ENCODE peak calls at places on chromosomes 11 and 22, in five cellular contexts. G is uterus, J is brain microvascular endothelial cell, W is HCT116, L is GM23338. F is an unnamed sample.

GRCh38 chr22:46373166-46373565 is 37.7 kb downstream of the TRMU start:
- DNase-seq in G (no peak), J (no peak), W (no peak), L (no peak), F (no peak)

GRCh38 chr11:65891180-65892136 is 985 bp downstream of the CCDC85B start:
- DNase-seq in G (no peak), J (no peak), W (no peak), L (peak), F (peak)

GRCh38 chr11:18383388-18384156 is 10.8 kb upstream of the LDHA start:
- DNase-seq in G (peak), J (peak), W (peak), L (peak), F (peak)

GRCh38 chr22:37741312-37741795 is 44.5 kb downstream of the TRIOBP start:
- DNase-seq in G (peak), J (peak), W (no peak), L (peak), F (peak)

GRCh38 chr22:42288791-42289190 is 18.3 kb upstream of the TCF20 start:
- DNase-seq in G (no peak), J (no peak), W (no peak), L (no peak), F (no peak)

GRCh38 chr22:17896552-17896951 is 122.3 kb upstream of the BID start:
- DNase-seq in G (no peak), J (no peak), W (no peak), L (peak), F (no peak)

GRCh38 chr11:77198440-77198849 is 70.4 kb downstream of the MYO7A start:
- DNase-seq in G (peak), J (no peak), W (peak), L (peak), F (no peak)

GRCh38 chr11:131914299-131914902 is 544.0 kb downstream of the NTM start:
- DNase-seq in G (no peak), J (no peak), W (no peak), L (no peak), F (no peak)

GRCh38 chr22:44217346-44217745 is 36.6 kb downstream of the PARVG start:
- DNase-seq in G (no peak), J (no peak), W (no peak), L (no peak), F (no peak)

GRCh38 chr22:38298312-38299000 is 18.8 kb downstream of the CSNK1E start:
- DNase-seq in G (no peak), J (peak), W (peak), L (peak), F (no peak)

GRCh38 chr11:121105063-121105480 is 4.0 kb downstream of the TECTA start:
- DNase-seq in G (peak), J (no peak), W (no peak), L (no peak), F (no peak)

GRCh38 chr11:66259225-66259624 is 9.2 kb upstream of the RAB1B start:
- DNase-seq in G (no peak), J (no peak), W (no peak), L (no peak), F (no peak)

GRCh38 chr11:34333787-34334186 is 24.0 kb downstream of the ABTB2 start:
- DNase-seq in G (no peak), J (no peak), W (no peak), L (no peak), F (no peak)

GRCh38 chr11:34165786-34166557 is 60.5 kb downstream of the NAT10 start:
- DNase-seq in G (no peak), J (no peak), W (no peak), L (peak), F (no peak)

GRCh38 chr11:134098566-134099184 is 29.8 kb downstream of the JAM3 start:
- DNase-seq in G (no peak), J (no peak), W (peak), L (peak), F (no peak)

GRCh38 chr11:25602149-25602548 is 729.8 kb upstream of the ANO3 start:
- DNase-seq in G (no peak), J (no peak), W (no peak), L (peak), F (no peak)

GRCh38 chr11:20616908-20617307 is 17.5 kb downstream of the SLC6A5 start:
- DNase-seq in G (no peak), J (no peak), W (no peak), L (no peak), F (no peak)

GRCh38 chr22:41009222-41009948 is 58.2 kb downstream of the RBX1 start:
- DNase-seq in G (no peak), J (no peak), W (no peak), L (no peak), F (no peak)

GRCh38 chr22:24302591-24302990 is 32.0 kb downstream of the SPECC1L start:
- DNase-seq in G (no peak), J (no peak), W (no peak), L (no peak), F (no peak)

GRCh38 chr11:32935462-32936029 is 42.9 kb downstream of the QSER1 start:
- DNase-seq in G (no peak), J (no peak), W (no peak), L (no peak), F (no peak)

GRCh38 chr22:40285508-40285907 is 60.8 kb upstream of the ADSL start:
- DNase-seq in G (no peak), J (no peak), W (no peak), L (no peak), F (no peak)

GRCh38 chr11:3927129-3927796 is 71.8 kb downstream of the STIM1 start:
- DNase-seq in G (no peak), J (no peak), W (no peak), L (no peak), F (no peak)

GRCh38 chr11:126764221-126764620 is 236.3 kb downstream of the KIRREL3 start:
- DNase-seq in G (no peak), J (no peak), W (no peak), L (no peak), F (no peak)

GRCh38 chr11:19730373-19730772 is 17.7 kb downstream of the NAV2 start:
- DNase-seq in G (no peak), J (no peak), W (no peak), L (no peak), F (peak)

GRCh38 chr22:27107824-27108223 is 450.4 kb downstream of the MIAT start:
- DNase-seq in G (peak), J (peak), W (peak), L (no peak), F (peak)

GRCh38 chr11:119062779-119063178 is 4.8 kb upstream of the VPS11 start:
- DNase-seq in G (peak), J (peak), W (no peak), L (no peak), F (no peak)

GRCh38 chr22:20243176-20243544 is 25.0 kb downstream of the RTN4R start:
- DNase-seq in G (no peak), J (no peak), W (no peak), L (no peak), F (no peak)
- H3K4me3 ChIP-seq in G (no peak), J (no peak), W (no peak), L (no peak), F (peak)

GRCh38 chr22:49632199-49633009 is 195.3 kb downstream of the BRD1 start:
- DNase-seq in G (peak), J (peak), W (peak), L (no peak), F (no peak)
- TF ChIP-seq CTCF in G (peak), J (peak), W (peak), L (no peak), F (peak)

GRCh38 chr22:22022255-22022840 is 39.8 kb upstream of the TOP3B start:
- DNase-seq in G (no peak), J (no peak), W (no peak), L (no peak), F (no peak)
- H3K27ac ChIP-seq in G (no peak), J (no peak), W (no peak), L (no peak), F (no peak)

GRCh38 chr22:36339171-36340065 is 48.3 kb downstream of the MYH9 start:
- DNase-seq in G (no peak), J (peak), W (no peak), L (no peak), F (no peak)
- H3K4me3 ChIP-seq in G (no peak), J (no peak), W (no peak), L (no peak), F (peak)

GRCh38 chr11:111762526-111762925 is 3.7 kb downstream of the PPP2R1B start:
- DNase-seq in G (no peak), J (no peak), W (no peak), L (no peak), F (no peak)

GRCh38 chr11:111764621-111765020 is 1.6 kb downstream of the PPP2R1B start:
- DNase-seq in G (no peak), J (no peak), W (no peak), L (no peak), F (no peak)

GRCh38 chr11:111761056-111761455 is 5.1 kb downstream of the PPP2R1B start:
- DNase-seq in G (no peak), J (no peak), W (no peak), L (no peak), F (no peak)

GRCh38 chr11:111765320-111765983 is 737 bp downstream of the PPP2R1B start:
- DNase-seq in G (no peak), J (no peak), W (no peak), L (peak), F (no peak)

GRCh38 chr11:111762981-111763643 is 3.1 kb downstream of the PPP2R1B start:
- DNase-seq in G (no peak), J (no peak), W (no peak), L (no peak), F (no peak)
- TF ChIP-seq CTCF in G (no peak), J (peak), W (peak), L (peak), F (no peak)

GRCh38 chr22:49068861-49069260 is 758.8 kb downstream of the BRD1 start:
- DNase-seq in G (no peak), J (no peak), W (no peak), L (no peak), F (no peak)

GRCh38 chr22:49063040-49063329 is 764.7 kb downstream of the BRD1 start:
- DNase-seq in G (no peak), J (no peak), W (no peak), L (no peak), F (no peak)

GRCh38 chr22:49067504-49067903 is 760.2 kb downstream of the BRD1 start:
- DNase-seq in G (no peak), J (no peak), W (no peak), L (no peak), F (no peak)

GRCh38 chr22:49064836-49065235 is 762.8 kb downstream of the BRD1 start:
- DNase-seq in G (no peak), J (no peak), W (no peak), L (no peak), F (no peak)

GRCh38 chr22:49066619-49067018 is 761.1 kb downstream of the BRD1 start:
- DNase-seq in G (no peak), J (no peak), W (no peak), L (no peak), F (no peak)
- H3K27ac ChIP-seq in G (peak), J (no peak), W (no peak), L (no peak), F (no peak)

DNA sequence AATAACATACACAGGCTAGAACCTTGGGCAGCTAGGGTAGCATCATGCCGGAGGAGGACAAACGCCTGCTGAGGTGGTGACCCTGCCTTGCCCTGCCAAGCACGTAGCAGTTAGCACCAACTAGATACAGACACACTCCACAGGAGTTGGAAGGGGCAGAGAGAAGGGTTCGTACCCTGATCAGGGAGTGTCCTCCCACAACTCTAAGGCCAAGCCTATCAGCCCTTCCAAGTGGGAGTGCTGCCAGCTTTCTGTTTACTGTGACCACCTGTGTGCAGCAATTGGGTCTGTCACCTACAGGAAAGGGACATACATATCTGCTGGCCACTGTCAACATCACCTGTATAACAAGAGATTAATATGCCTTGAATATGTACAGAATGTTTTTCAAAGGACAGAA is 1.9 kb upstream of the THAP7 start:
- DNase-seq in G (no peak), J (no peak), W (no peak), L (no peak), F (no peak)
- H3K4me3 ChIP-seq in G (no peak), J (no peak), W (no peak), L (no peak), F (no peak)

DNA sequence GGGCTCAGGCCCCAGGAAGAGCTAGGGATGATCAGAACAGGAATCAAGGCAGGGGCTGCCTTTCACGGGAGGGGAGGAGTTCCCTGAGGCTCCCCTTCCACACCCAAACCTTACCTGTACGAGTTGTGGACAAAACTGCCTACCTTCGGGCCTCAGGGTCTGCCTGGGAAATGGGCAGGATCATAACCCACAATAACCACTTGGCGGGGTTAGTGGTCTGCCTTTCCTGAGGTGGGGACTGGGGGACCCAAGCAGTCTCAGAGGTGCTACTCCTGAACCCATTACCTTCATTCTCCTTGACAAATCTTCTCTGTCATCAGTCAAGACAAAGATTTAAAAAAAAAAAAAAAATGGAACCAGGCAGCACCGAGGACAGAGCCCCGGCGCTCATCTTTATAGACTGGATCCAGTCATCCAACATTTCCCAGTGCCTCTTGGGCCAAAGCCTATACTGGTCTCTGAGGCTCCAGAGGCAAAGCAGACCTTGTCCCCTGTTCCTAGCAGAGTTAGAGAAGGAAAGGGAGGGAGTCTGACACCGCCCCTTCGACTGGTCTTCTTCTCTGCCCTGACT is 14.2 kb downstream of the P2RY6 start:
- DNase-seq in G (no peak), J (no peak), W (no peak), L (peak), F (no peak)
- TF ChIP-seq CTCF in G (no peak), J (no peak), W (peak), L (peak), F (no peak)

GRCh38 chr11:122202161-122202950 is 86.3 kb upstream of the BLID start:
- DNase-seq in G (peak), J (peak), W (peak), L (peak), F (no peak)
- H3K27ac ChIP-seq in G (peak), J (peak), W (peak), L (no peak), F (peak)

DNA sequence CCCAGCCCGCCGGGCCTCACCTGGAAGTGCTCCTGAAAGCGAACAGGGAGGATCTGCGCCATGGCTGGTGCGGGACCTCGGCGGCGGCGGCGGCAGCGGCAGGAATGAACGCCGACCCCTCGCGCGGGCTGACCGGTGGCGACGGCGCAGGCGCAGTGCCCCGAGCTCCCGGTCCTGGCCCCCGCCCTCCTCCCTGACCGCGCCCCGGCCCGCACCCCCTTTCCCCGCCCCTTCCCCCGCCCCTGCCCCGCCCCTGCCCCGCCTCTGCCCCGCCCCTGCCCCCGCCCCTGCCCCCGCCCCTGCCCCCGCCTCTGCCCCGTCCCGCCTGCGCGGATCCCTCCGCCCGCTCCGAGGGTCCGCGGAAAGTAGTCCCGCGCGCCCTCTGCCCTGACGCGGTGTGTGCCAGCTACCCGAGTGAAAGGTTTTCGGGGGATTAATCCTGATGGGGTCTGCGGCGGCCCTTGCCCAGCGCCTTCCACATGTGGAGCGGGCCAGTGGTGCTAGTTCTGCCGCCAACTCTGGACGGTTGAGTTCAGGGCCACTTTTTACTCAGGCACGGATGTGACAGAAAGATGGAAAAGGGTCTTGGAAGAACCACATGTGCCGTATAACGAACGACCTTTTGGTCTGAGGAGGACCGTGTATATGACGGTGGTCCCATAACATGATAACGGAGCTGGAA is at the start of gene CLTCL1:
- DNase-seq in G (peak), J (peak), W (peak), L (peak), F (peak)
- H3K4me3 ChIP-seq in G (peak), J (peak), W (peak), L (peak), F (peak)

F was measured in coronary artery.